ENCODE peak calls at places on chromosomes 11 and 22, in eight cellular contexts. One of them, this sample, is unnamed.

GRCh38 chr11:70889411-70889810 is 363.0 kb downstream of the SHANK2 start:
- DNase-seq in adipocyte: no peak
- DNase-seq in WERI-Rb-1: no peak
- DNase-seq in CD8-positive, alpha-beta T cell: no peak
- DNase-seq in AG04449: no peak
- DNase-seq in HCT116: no peak
- DNase-seq in H1: no peak
- DNase-seq in psoas muscle: no peak
- DNase-seq in this sample: no peak

GRCh38 chr11:111347002-111347722 is 31.9 kb downstream of the POU2AF1 start:
- DNase-seq in adipocyte: peak; percentile 53
- DNase-seq in WERI-Rb-1: no peak
- DNase-seq in CD8-positive, alpha-beta T cell: no peak
- DNase-seq in AG04449: no peak
- DNase-seq in HCT116: no peak
- DNase-seq in H1: no peak
- DNase-seq in psoas muscle: peak; percentile 35
- DNase-seq in this sample: peak; percentile 65

GRCh38 chr11:84558085-84558905 is 1068.8 kb downstream of the DLG2 start:
- DNase-seq in adipocyte: peak; percentile 76
- DNase-seq in WERI-Rb-1: peak; percentile 35
- DNase-seq in CD8-positive, alpha-beta T cell: no peak
- DNase-seq in AG04449: peak; percentile 28
- DNase-seq in HCT116: peak; percentile 18
- DNase-seq in H1: no peak
- DNase-seq in psoas muscle: no peak
- DNase-seq in this sample: peak; percentile 61

GRCh38 chr11:69636512-69636866 is 4.5 kb upstream of the CCND1 start:
- DNase-seq in adipocyte: peak; percentile 94
- DNase-seq in WERI-Rb-1: peak; percentile 41
- DNase-seq in CD8-positive, alpha-beta T cell: no peak
- DNase-seq in AG04449: no peak
- DNase-seq in HCT116: peak; percentile 80
- DNase-seq in H1: peak; percentile 41
- DNase-seq in psoas muscle: peak; percentile 75
- DNase-seq in this sample: peak; percentile 94

GRCh38 chr11:115316682-115317081 is 187.5 kb downstream of the CADM1 start:
- DNase-seq in adipocyte: no peak
- DNase-seq in WERI-Rb-1: no peak
- DNase-seq in CD8-positive, alpha-beta T cell: no peak
- DNase-seq in AG04449: no peak
- DNase-seq in HCT116: no peak
- DNase-seq in H1: no peak
- DNase-seq in psoas muscle: no peak
- DNase-seq in this sample: no peak

GRCh38 chr11:84714316-84714780 is 912.8 kb downstream of the DLG2 start:
- DNase-seq in adipocyte: peak; percentile 34
- DNase-seq in WERI-Rb-1: peak; percentile 47
- DNase-seq in CD8-positive, alpha-beta T cell: no peak
- DNase-seq in AG04449: no peak
- DNase-seq in HCT116: peak; percentile 12
- DNase-seq in H1: no peak
- DNase-seq in psoas muscle: peak; percentile 37
- DNase-seq in this sample: peak; percentile 18

GRCh38 chr11:73761403-73761945 is 600 bp upstream of the RAB6A start:
- DNase-seq in adipocyte: no peak
- DNase-seq in WERI-Rb-1: no peak
- DNase-seq in CD8-positive, alpha-beta T cell: no peak
- DNase-seq in AG04449: no peak
- DNase-seq in HCT116: no peak
- DNase-seq in H1: no peak
- DNase-seq in psoas muscle: peak; percentile 21
- DNase-seq in this sample: no peak

GRCh38 chr11:96173424-96173823 is 169.6 kb downstream of the MAML2 start:
- DNase-seq in adipocyte: no peak
- DNase-seq in WERI-Rb-1: no peak
- DNase-seq in CD8-positive, alpha-beta T cell: no peak
- DNase-seq in AG04449: no peak
- DNase-seq in HCT116: no peak
- DNase-seq in H1: no peak
- DNase-seq in psoas muscle: no peak
- DNase-seq in this sample: no peak

GRCh38 chr22:40922484-40923303 is 28.5 kb upstream of the RBX1 start:
- DNase-seq in adipocyte: peak; percentile 89
- DNase-seq in WERI-Rb-1: no peak
- DNase-seq in CD8-positive, alpha-beta T cell: no peak
- DNase-seq in AG04449: no peak
- DNase-seq in HCT116: peak; percentile 29
- DNase-seq in H1: no peak
- DNase-seq in psoas muscle: no peak
- DNase-seq in this sample: peak; percentile 69

GRCh38 chr11:71421392-71421950 is 26.7 kb downstream of the DHCR7 start:
- DNase-seq in adipocyte: no peak
- DNase-seq in WERI-Rb-1: no peak
- DNase-seq in CD8-positive, alpha-beta T cell: no peak
- DNase-seq in AG04449: no peak
- DNase-seq in HCT116: no peak
- DNase-seq in H1: no peak
- DNase-seq in psoas muscle: no peak
- DNase-seq in this sample: no peak

GRCh38 chr11:10456519-10456918 is 1.5 kb downstream of the AMPD3 start:
- DNase-seq in adipocyte: no peak
- DNase-seq in WERI-Rb-1: peak; percentile 44
- DNase-seq in CD8-positive, alpha-beta T cell: no peak
- DNase-seq in AG04449: no peak
- DNase-seq in HCT116: no peak
- DNase-seq in H1: no peak
- DNase-seq in psoas muscle: no peak
- DNase-seq in this sample: no peak
- H3K4me3 ChIP-seq in adipocyte: peak overlapping the region; percentile 80
- H3K4me3 ChIP-seq in WERI-Rb-1: peak overlapping the region; percentile 73
- H3K4me3 ChIP-seq in CD8-positive, alpha-beta T cell: peak overlapping the region; percentile 52
- H3K4me3 ChIP-seq in AG04449: peak overlapping the region; percentile 50
- H3K4me3 ChIP-seq in HCT116: peak overlapping the region; percentile 71
- H3K4me3 ChIP-seq in H1: no peak overlapping the region
- H3K4me3 ChIP-seq in psoas muscle: peak overlapping the region; percentile 75
- H3K4me3 ChIP-seq in this sample: peak overlapping the region; percentile 47

GRCh38 chr11:68260484-68260883 is 11.3 kb downstream of the C11orf24 start:
- DNase-seq in adipocyte: no peak
- DNase-seq in WERI-Rb-1: no peak
- DNase-seq in CD8-positive, alpha-beta T cell: no peak
- DNase-seq in AG04449: no peak
- DNase-seq in HCT116: no peak
- DNase-seq in H1: no peak
- DNase-seq in psoas muscle: no peak
- DNase-seq in this sample: no peak

GRCh38 chr11:68258363-68258765 is 13.4 kb downstream of the C11orf24 start:
- DNase-seq in adipocyte: no peak
- DNase-seq in WERI-Rb-1: no peak
- DNase-seq in CD8-positive, alpha-beta T cell: no peak
- DNase-seq in AG04449: no peak
- DNase-seq in HCT116: no peak
- DNase-seq in H1: no peak
- DNase-seq in psoas muscle: no peak
- DNase-seq in this sample: no peak

GRCh38 chr11:68257477-68258362 is 14.1 kb downstream of the C11orf24 start:
- DNase-seq in adipocyte: peak; percentile 97
- DNase-seq in WERI-Rb-1: peak; percentile 94
- DNase-seq in CD8-positive, alpha-beta T cell: peak; percentile 90
- DNase-seq in AG04449: peak; percentile 59
- DNase-seq in HCT116: peak; percentile 81
- DNase-seq in H1: peak; percentile 93
- DNase-seq in psoas muscle: peak; percentile 96
- DNase-seq in this sample: peak; percentile 91

GRCh38 chr11:68261006-68261405 is 10.8 kb downstream of the C11orf24 start:
- DNase-seq in adipocyte: no peak
- DNase-seq in WERI-Rb-1: no peak
- DNase-seq in CD8-positive, alpha-beta T cell: no peak
- DNase-seq in AG04449: no peak
- DNase-seq in HCT116: no peak
- DNase-seq in H1: no peak
- DNase-seq in psoas muscle: no peak
- DNase-seq in this sample: no peak

DNA sequence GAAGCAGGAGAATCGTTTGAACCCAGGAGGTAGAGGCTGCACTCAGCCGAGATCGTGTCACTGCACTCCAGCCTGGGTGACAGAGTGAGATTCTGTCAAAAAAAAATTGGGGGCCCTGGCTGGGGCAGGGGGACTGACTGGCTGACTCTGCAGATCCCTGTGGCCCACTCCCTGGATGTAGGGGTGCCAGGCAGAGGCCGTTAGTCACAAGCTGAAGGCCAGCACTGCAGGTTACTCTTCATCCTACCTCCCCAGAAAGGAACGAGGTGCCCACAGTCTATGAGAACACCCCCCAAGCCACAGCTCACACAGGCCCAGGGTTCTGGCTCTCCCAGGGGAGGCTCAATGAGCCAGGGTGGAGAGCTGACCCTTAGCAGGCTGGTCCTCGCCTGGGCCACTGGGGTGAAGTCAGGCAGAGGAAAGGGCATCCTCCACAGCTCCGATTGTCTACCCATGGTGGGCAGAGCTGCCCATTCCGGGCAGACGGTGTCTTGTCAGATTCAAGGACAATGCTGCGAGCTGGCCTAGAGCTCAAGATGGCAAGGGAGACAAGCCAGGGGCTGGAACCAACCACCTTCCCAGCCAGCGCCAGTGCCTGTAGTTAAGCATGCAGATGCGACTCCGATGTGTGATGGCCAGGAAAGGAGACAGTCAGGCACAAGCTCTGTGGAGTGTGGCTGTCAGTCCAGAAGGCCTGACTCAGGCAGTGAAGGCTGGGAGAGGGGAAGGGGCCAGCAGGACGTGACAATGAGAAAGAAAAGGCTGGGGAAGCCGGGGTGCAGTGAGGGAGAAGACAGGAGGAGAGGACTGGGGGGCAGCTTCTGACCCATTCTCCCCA is 12.4 kb downstream of the C11orf24 start:
- DNase-seq in adipocyte: no peak
- DNase-seq in WERI-Rb-1: no peak
- DNase-seq in CD8-positive, alpha-beta T cell: no peak
- DNase-seq in AG04449: no peak
- DNase-seq in HCT116: no peak
- DNase-seq in H1: no peak
- DNase-seq in psoas muscle: no peak
- DNase-seq in this sample: no peak
- H3K4me3 ChIP-seq in adipocyte: no peak overlapping the region
- H3K4me3 ChIP-seq in WERI-Rb-1: no peak overlapping the region
- H3K4me3 ChIP-seq in CD8-positive, alpha-beta T cell: no peak overlapping the region
- H3K4me3 ChIP-seq in AG04449: no peak overlapping the region
- H3K4me3 ChIP-seq in HCT116: no peak overlapping the region
- H3K4me3 ChIP-seq in H1: no peak overlapping the region
- H3K4me3 ChIP-seq in psoas muscle: no peak overlapping the region
- H3K4me3 ChIP-seq in this sample: no peak overlapping the region

GRCh38 chr22:50610581-50610980 is 10.0 kb downstream of the MAPK8IP2 start:
- DNase-seq in adipocyte: no peak
- DNase-seq in WERI-Rb-1: no peak
- DNase-seq in CD8-positive, alpha-beta T cell: no peak
- DNase-seq in AG04449: no peak
- DNase-seq in HCT116: no peak
- DNase-seq in H1: no peak
- DNase-seq in psoas muscle: no peak
- DNase-seq in this sample: no peak

GRCh38 chr22:50611341-50612060 is 10.9 kb downstream of the MAPK8IP2 start:
- DNase-seq in adipocyte: no peak
- DNase-seq in WERI-Rb-1: no peak
- DNase-seq in CD8-positive, alpha-beta T cell: no peak
- DNase-seq in AG04449: no peak
- DNase-seq in HCT116: no peak
- DNase-seq in H1: no peak
- DNase-seq in psoas muscle: no peak
- DNase-seq in this sample: no peak

GRCh38 chr22:50612715-50613221 is 12.2 kb downstream of the MAPK8IP2 start:
- DNase-seq in adipocyte: no peak
- DNase-seq in WERI-Rb-1: peak; percentile 47
- DNase-seq in CD8-positive, alpha-beta T cell: no peak
- DNase-seq in AG04449: no peak
- DNase-seq in HCT116: no peak
- DNase-seq in H1: no peak
- DNase-seq in psoas muscle: no peak
- DNase-seq in this sample: no peak

GRCh38 chr22:50613291-50613981 is 12.8 kb downstream of the MAPK8IP2 start:
- DNase-seq in adipocyte: peak; percentile 30
- DNase-seq in WERI-Rb-1: peak; percentile 44
- DNase-seq in CD8-positive, alpha-beta T cell: no peak
- DNase-seq in AG04449: no peak
- DNase-seq in HCT116: peak; percentile 68
- DNase-seq in H1: no peak
- DNase-seq in psoas muscle: no peak
- DNase-seq in this sample: peak; percentile 24

DNA sequence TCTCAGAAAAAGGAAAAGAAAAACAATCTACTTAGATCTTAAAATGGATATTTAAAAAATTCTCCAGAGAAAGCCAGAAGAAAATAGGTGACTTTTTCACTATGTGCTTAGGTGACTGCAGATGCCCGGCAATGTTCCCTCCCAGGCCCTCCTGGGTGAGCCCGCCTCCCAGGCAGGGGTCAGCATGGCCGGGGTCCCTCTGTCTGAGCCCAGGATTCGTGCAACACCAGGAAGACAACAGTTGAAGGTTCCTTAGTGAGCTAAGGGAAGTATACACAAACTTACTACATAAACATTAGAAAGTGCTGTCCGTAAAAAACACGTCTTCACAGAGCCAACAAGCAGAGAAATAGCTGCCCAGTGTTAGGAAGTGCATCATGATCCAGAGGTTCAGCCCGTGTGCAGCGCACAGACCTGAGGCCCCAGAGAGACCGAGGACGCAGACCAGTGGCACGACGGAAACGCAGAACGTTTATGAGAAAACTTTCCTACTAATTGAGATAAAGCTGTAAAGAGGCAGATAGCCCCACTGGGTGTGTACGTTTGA is 11.6 kb downstream of the MAPK8IP2 start:
- DNase-seq in adipocyte: no peak
- DNase-seq in WERI-Rb-1: no peak
- DNase-seq in CD8-positive, alpha-beta T cell: no peak
- DNase-seq in AG04449: no peak
- DNase-seq in HCT116: no peak
- DNase-seq in H1: no peak
- DNase-seq in psoas muscle: no peak
- DNase-seq in this sample: no peak
- H3K4me3 ChIP-seq in adipocyte: no peak overlapping the region
- H3K4me3 ChIP-seq in WERI-Rb-1: no peak overlapping the region
- H3K4me3 ChIP-seq in CD8-positive, alpha-beta T cell: no peak overlapping the region
- H3K4me3 ChIP-seq in AG04449: no peak overlapping the region
- H3K4me3 ChIP-seq in HCT116: no peak overlapping the region
- H3K4me3 ChIP-seq in H1: no peak overlapping the region
- H3K4me3 ChIP-seq in psoas muscle: no peak overlapping the region
- H3K4me3 ChIP-seq in this sample: no peak overlapping the region

DNA sequence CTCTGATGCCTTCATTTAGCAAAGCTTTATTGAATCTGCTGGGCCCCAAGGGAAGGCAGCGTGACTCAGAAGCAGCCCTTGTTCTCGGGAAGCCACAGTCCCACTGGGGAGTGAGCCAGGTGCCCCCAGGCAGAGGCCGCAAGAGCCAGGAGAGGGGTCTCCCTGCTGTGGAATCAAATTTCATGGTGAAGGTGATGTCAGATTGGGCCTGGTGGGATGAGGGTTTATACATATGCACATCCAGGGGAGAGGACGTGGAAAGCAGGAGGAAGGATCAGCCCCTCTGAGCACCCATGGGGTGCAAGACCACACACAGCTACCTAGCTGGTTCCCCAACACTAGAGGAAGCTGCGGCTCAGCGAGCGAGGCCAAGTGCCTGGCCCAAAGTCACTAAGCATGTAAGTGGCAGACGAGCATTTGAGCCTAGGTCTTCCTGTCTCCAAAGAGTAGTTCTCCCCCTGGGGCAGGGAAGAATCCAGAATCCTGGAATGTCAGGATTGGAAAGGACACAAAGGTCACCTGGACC is 2.0 kb downstream of the SYNGR1 start:
- DNase-seq in adipocyte: peak; percentile 59
- DNase-seq in WERI-Rb-1: no peak
- DNase-seq in CD8-positive, alpha-beta T cell: no peak
- DNase-seq in AG04449: no peak
- DNase-seq in HCT116: no peak
- DNase-seq in H1: no peak
- DNase-seq in psoas muscle: no peak
- DNase-seq in this sample: no peak
- H3K4me3 ChIP-seq in adipocyte: no peak overlapping the region
- H3K4me3 ChIP-seq in WERI-Rb-1: no peak overlapping the region
- H3K4me3 ChIP-seq in CD8-positive, alpha-beta T cell: peak overlapping the region; percentile 16
- H3K4me3 ChIP-seq in AG04449: no peak overlapping the region
- H3K4me3 ChIP-seq in HCT116: no peak overlapping the region
- H3K4me3 ChIP-seq in H1: no peak overlapping the region
- H3K4me3 ChIP-seq in psoas muscle: no peak overlapping the region
- H3K4me3 ChIP-seq in this sample: no peak overlapping the region

This sample was measured in AG10803.